ENCODE peak calls at places on chromosomes 1 and 21, in ten cellular contexts. H is adrenal gland, Z is K562, Q is right lobe of liver, W is stomach, Y is ovary, C is tibial nerve, M is GM12878, B is spleen, A is body of pancreas. E is an unnamed sample.

GRCh38 chr1:244918422-244919319 is 54.3 kb upstream of the HNRNPU start:
- DNase-seq in H (peak), Z (peak), Q (peak), W (peak), Y (peak), C (no peak), M (no peak), B (peak), A (peak), E (peak)

GRCh38 chr1:176552217-176552974 is 89.4 kb downstream of the PAPPA2 start:
- DNase-seq in H (no peak), Z (no peak), Q (no peak), W (no peak), Y (no peak), C (no peak), M (no peak), B (no peak), A (no peak), E (no peak)

GRCh38 chr1:17148950-17149608 is 29.8 kb upstream of the PADI2 start:
- DNase-seq in H (no peak), Z (peak), Q (no peak), W (no peak), Y (no peak), C (no peak), M (no peak), B (no peak), A (no peak), E (no peak)

GRCh38 chr1:40897499-40897898 is 35.3 kb upstream of the CITED4 start:
- DNase-seq in H (no peak), Z (no peak), Q (no peak), W (no peak), Y (no peak), C (no peak), M (no peak), B (no peak), A (no peak), E (no peak)

GRCh38 chr1:78490861-78491310 is at the start of gene PTGFR:
- DNase-seq in H (peak), Z (no peak), Q (peak), W (no peak), Y (peak), C (peak), M (no peak), B (no peak), A (peak), E (no peak)

GRCh38 chr1:19512545-19512944 is 27.2 kb upstream of the CAPZB start:
- DNase-seq in H (no peak), Z (no peak), Q (no peak), W (no peak), Y (no peak), C (no peak), M (no peak), B (no peak), A (no peak), E (no peak)

GRCh38 chr1:26949926-26950319 is 10.3 kb downstream of the KDF1 start:
- DNase-seq in H (no peak), Z (no peak), Q (no peak), W (no peak), Y (no peak), C (no peak), M (no peak), B (peak), A (no peak), E (no peak)

GRCh38 chr1:6507461-6507911 is 16.0 kb upstream of the PLEKHG5 start:
- DNase-seq in H (no peak), Z (no peak), Q (no peak), W (no peak), Y (no peak), C (no peak), M (no peak), B (no peak), A (no peak), E (no peak)

GRCh38 chr1:157106813-157107189 is 7.2 kb upstream of the ETV3L start:
- DNase-seq in H (no peak), Z (no peak), Q (no peak), W (no peak), Y (no peak), C (no peak), M (no peak), B (no peak), A (no peak), E (no peak)

GRCh38 chr1:244651956-244652698 is 799 bp upstream of the DESI2 start:
- DNase-seq in H (no peak), Z (no peak), Q (no peak), W (no peak), Y (no peak), C (no peak), M (no peak), B (no peak), A (no peak), E (no peak)

GRCh38 chr1:113579256-113580018 is 179.8 kb downstream of the PHTF1 start:
- DNase-seq in H (no peak), Z (no peak), Q (no peak), W (no peak), Y (no peak), C (no peak), M (no peak), B (no peak), A (no peak), E (no peak)

GRCh38 chr1:197174818-197175217 is 28.3 kb upstream of the ASPM start:
- DNase-seq in H (no peak), Z (no peak), Q (no peak), W (no peak), Y (no peak), C (no peak), M (no peak), B (no peak), A (no peak), E (no peak)

GRCh38 chr1:116256875-116257823 is 115.9 kb upstream of the ATP1A1 start:
- DNase-seq in H (no peak), Z (no peak), Q (no peak), W (peak), Y (no peak), C (no peak), M (peak), B (no peak), A (no peak), E (peak)

GRCh38 chr21:25735895-25736597 is 1.3 kb downstream of the GABPA start:
- DNase-seq in H (no peak), Z (peak), Q (no peak), W (no peak), Y (no peak), C (no peak), M (no peak), B (no peak), A (no peak), E (no peak)

GRCh38 chr1:153922076-153922837 is 515 bp downstream of the GATAD2B start:
- DNase-seq in H (peak), Z (peak), Q (peak), W (peak), Y (peak), C (no peak), M (no peak), B (no peak), A (no peak), E (peak)

GRCh38 chr1:40748841-40749718 is 34.5 kb upstream of the KCNQ4 start:
- DNase-seq in H (no peak), Z (no peak), Q (peak), W (no peak), Y (no peak), C (no peak), M (no peak), B (no peak), A (no peak), E (no peak)

GRCh38 chr21:46569071-46569470 is 35.8 kb downstream of the S100B start:
- DNase-seq in H (no peak), Z (no peak), Q (no peak), W (no peak), Y (no peak), C (no peak), M (no peak), B (no peak), A (no peak), E (no peak)

GRCh38 chr1:211520641-211521040 is 28.7 kb upstream of the RD3 start:
- DNase-seq in H (no peak), Z (no peak), Q (no peak), W (no peak), Y (no peak), C (no peak), M (no peak), B (no peak), A (no peak), E (no peak)

GRCh38 chr1:22044690-22045420 is 7.7 kb upstream of the CDC42 start:
- DNase-seq in H (no peak), Z (no peak), Q (no peak), W (no peak), Y (no peak), C (no peak), M (no peak), B (peak), A (no peak), E (no peak)

GRCh38 chr1:21321963-21322680 is 31.9 kb upstream of the ECE1 start:
- DNase-seq in H (no peak), Z (no peak), Q (no peak), W (no peak), Y (no peak), C (no peak), M (no peak), B (no peak), A (no peak), E (no peak)

GRCh38 chr1:40903106-40903505 is 40.9 kb upstream of the CITED4 start:
- DNase-seq in H (no peak), Z (no peak), Q (no peak), W (no peak), Y (no peak), C (no peak), M (no peak), B (no peak), A (no peak), E (no peak)

GRCh38 chr21:18368193-18368592 is 35.4 kb downstream of the TMPRSS15 start:
- DNase-seq in H (no peak), Z (no peak), Q (no peak), W (no peak), Y (no peak), C (no peak), M (no peak), B (no peak), A (no peak), E (no peak)

GRCh38 chr1:171218661-171219060 is 29.6 kb upstream of the FMO1 start:
- DNase-seq in H (no peak), Z (no peak), Q (no peak), W (no peak), Y (no peak), C (no peak), M (no peak), B (no peak), A (no peak), E (no peak)

GRCh38 chr1:184595609-184596008 is 159.0 kb downstream of the EDEM3 start:
- DNase-seq in H (peak), Z (no peak), Q (no peak), W (no peak), Y (no peak), C (no peak), M (no peak), B (no peak), A (no peak), E (no peak)

GRCh38 chr1:35568975-35569395 is 4.1 kb upstream of the TFAP2E start:
- DNase-seq in H (peak), Z (peak), Q (peak), W (peak), Y (no peak), C (peak), M (no peak), B (peak), A (peak), E (peak)

GRCh38 chr1:24503003-24503751 is 541 bp downstream of the RCAN3 start:
- DNase-seq in H (no peak), Z (no peak), Q (peak), W (no peak), Y (no peak), C (no peak), M (no peak), B (peak), A (no peak), E (no peak)

DNA sequence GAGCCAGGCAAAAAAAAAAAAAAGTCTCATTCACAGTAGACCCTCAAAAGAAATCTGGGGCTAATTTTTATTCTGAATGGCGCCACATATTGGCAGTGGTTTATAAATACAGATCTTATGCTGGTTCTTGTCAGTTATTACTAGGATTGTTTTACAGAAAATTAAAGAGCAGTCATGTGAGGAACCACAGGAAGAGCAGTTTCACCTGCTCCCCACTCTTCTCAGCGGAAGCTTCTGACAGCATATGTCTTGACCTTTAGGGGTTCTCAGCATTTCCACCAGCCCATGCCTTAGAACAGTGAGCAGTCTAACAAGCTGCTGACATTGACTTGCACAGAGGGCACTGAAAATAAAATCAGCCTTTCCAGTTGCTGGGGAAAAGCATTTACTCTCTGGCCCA is 144.4 kb downstream of the SYT2 start:
- DNase-seq in H (no peak), Z (no peak), Q (no peak), W (no peak), Y (no peak), C (no peak), M (peak), B (no peak), A (no peak), E (peak)
- TF ChIP-seq CTCF in H (no peak), Z (no peak), Q (no peak), W (no peak), Y (no peak), C (no peak), M (peak), B (no peak), A (no peak), E (no peak)

GRCh38 chr1:1599030-1599916 is 662 bp downstream of the FNDC10 start:
- DNase-seq in H (no peak), Z (peak), Q (no peak), W (no peak), Y (no peak), C (no peak), M (no peak), B (peak), A (peak), E (no peak)
- H3K4me3 ChIP-seq in H (peak), Z (peak), Q (no peak), W (peak), Y (peak), C (no peak), M (no peak), B (peak), A (no peak), E (peak)

GRCh38 chr1:235023197-235024044 is 105.2 kb downstream of the TOMM20 start:
- DNase-seq in H (no peak), Z (no peak), Q (no peak), W (no peak), Y (no peak), C (no peak), M (peak), B (peak), A (no peak), E (peak)

GRCh38 chr1:235019456-235019855 is 109.2 kb downstream of the TOMM20 start:
- DNase-seq in H (no peak), Z (no peak), Q (no peak), W (no peak), Y (no peak), C (no peak), M (no peak), B (no peak), A (no peak), E (peak)

GRCh38 chr1:235021815-235022214 is 106.8 kb downstream of the TOMM20 start:
- DNase-seq in H (no peak), Z (no peak), Q (no peak), W (no peak), Y (no peak), C (no peak), M (no peak), B (peak), A (no peak), E (peak)

GRCh38 chr1:235022341-235023196 is 106.1 kb downstream of the TOMM20 start:
- DNase-seq in H (no peak), Z (no peak), Q (no peak), W (no peak), Y (no peak), C (no peak), M (no peak), B (peak), A (no peak), E (peak)

GRCh38 chr1:235021321-235021720 is 107.3 kb downstream of the TOMM20 start:
- DNase-seq in H (no peak), Z (no peak), Q (no peak), W (no peak), Y (no peak), C (no peak), M (no peak), B (peak), A (no peak), E (peak)
- TF ChIP-seq POLR2A in H (no peak), Z (no peak), Q (no peak), W (no peak), Y (no peak), C (no peak), M (no peak), B (no peak), A (no peak), E (no peak)

GRCh38 chr21:23725576-23725975 is 1881.7 kb downstream of the MRPL39 start:
- DNase-seq in H (no peak), Z (peak), Q (no peak), W (no peak), Y (no peak), C (no peak), M (no peak), B (no peak), A (no peak), E (no peak)
- TF ChIP-seq CTCF in H (no peak), Z (no peak), Q (no peak), W (no peak), Y (no peak), C (no peak), M (no peak), B (no peak), A (no peak), E (no peak)

GRCh38 chr1:161885013-161885412 is 118.9 kb downstream of the ATF6 start:
- DNase-seq in H (no peak), Z (no peak), Q (no peak), W (no peak), Y (no peak), C (peak), M (no peak), B (no peak), A (peak), E (no peak)

GRCh38 chr1:161886589-161886988 is 120.5 kb downstream of the ATF6 start:
- DNase-seq in H (no peak), Z (no peak), Q (no peak), W (no peak), Y (no peak), C (no peak), M (no peak), B (no peak), A (no peak), E (no peak)

GRCh38 chr1:161887724-161888287 is 121.7 kb downstream of the ATF6 start:
- DNase-seq in H (no peak), Z (no peak), Q (no peak), W (no peak), Y (no peak), C (no peak), M (no peak), B (no peak), A (no peak), E (no peak)

GRCh38 chr1:161885759-161886158 is 119.6 kb downstream of the ATF6 start:
- DNase-seq in H (no peak), Z (no peak), Q (no peak), W (no peak), Y (no peak), C (no peak), M (no peak), B (no peak), A (no peak), E (no peak)

DNA sequence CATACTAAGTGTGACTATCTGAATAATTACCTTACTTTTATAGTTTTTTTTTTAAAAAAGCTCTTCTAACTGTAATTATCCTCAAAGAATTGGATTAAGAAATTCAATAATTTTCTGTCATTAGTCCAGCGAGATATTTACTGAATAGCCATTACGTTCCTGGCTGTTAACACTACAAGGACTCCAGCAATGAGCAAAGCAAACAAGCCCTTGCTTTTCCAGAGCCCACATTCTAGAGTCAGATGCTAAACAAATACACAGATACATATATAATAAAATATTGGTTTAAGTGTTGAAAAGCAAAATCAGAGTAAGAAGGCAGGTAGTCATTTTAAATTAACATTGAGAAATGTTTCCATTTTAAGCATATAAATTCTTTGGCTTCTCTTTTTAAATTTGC is 118.4 kb downstream of the ATF6 start:
- DNase-seq in H (no peak), Z (no peak), Q (no peak), W (no peak), Y (no peak), C (no peak), M (no peak), B (no peak), A (no peak), E (no peak)
- H3K4me3 ChIP-seq in H (peak), Z (no peak), Q (no peak), W (no peak), Y (no peak), C (peak), M (no peak), B (no peak), A (no peak), E (no peak)

GRCh38 chr1:150273310-150273709 is 720 bp downstream of the C1orf54 start:
- DNase-seq in H (no peak), Z (no peak), Q (no peak), W (no peak), Y (no peak), C (no peak), M (no peak), B (no peak), A (no peak), E (no peak)

GRCh38 chr1:150267896-150268295 is 920 bp downstream of the APH1A start:
- DNase-seq in H (peak), Z (no peak), Q (no peak), W (no peak), Y (no peak), C (no peak), M (no peak), B (no peak), A (no peak), E (no peak)

GRCh38 chr1:150272379-150272840 is at the start of gene C1orf54:
- DNase-seq in H (no peak), Z (peak), Q (no peak), W (no peak), Y (no peak), C (peak), M (no peak), B (no peak), A (no peak), E (no peak)

GRCh38 chr1:150268342-150268705 is 492 bp downstream of the APH1A start:
- DNase-seq in H (peak), Z (peak), Q (peak), W (peak), Y (peak), C (no peak), M (no peak), B (peak), A (peak), E (peak)

DNA sequence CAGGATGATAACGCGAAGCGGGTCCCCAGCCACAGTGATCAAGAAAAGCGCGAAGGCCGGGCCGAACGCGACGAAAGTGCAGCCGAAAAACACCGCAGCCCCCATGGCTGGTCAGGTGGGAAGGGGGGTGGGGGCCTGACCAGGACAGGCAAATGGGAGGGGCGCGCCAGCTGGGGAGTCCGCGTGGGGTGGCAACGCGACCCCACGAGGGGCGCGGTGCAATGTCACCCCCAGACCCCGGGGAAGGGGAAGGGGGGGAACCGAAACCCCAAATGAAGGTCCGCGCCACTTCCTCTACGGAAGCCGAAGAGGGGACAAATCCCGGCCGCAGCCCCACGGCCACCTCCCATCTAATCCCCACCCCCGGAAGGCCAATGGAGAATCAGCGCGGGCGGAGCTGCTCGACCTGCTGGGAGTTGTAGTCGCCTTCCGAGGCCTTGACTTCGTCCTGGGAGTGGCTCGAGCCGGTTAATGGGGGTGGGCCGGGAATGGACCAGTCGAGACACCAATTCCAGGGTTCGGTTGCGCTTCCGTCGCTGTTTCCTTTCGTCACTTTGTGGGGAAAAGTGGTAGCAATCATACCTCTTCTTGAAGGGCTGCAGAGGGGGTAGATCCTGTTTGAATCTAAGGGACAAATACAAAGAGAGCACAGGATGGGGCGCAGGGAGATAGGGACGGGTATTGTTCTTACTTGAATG is at the start of gene APH1A:
- DNase-seq in H (peak), Z (peak), Q (peak), W (peak), Y (peak), C (peak), M (peak), B (peak), A (peak), E (peak)
- TF ChIP-seq POLR2A in H (peak), Z (peak), Q (peak), W (no peak), Y (no peak), C (peak), M (peak), B (peak), A (peak), E (peak)

GRCh38 chr1:93640656-93641440 is 40.8 kb downstream of the BCAR3 start:
- DNase-seq in H (no peak), Z (no peak), Q (no peak), W (no peak), Y (no peak), C (no peak), M (no peak), B (no peak), A (no peak), E (no peak)
- TF ChIP-seq CTCF in H (no peak), Z (peak), Q (no peak), W (no peak), Y (no peak), C (no peak), M (no peak), B (no peak), A (no peak), E (no peak)

E was measured in Peyer's patch.